ENCODE peak calls at places on chromosomes 13 and 19, in six cellular contexts. One of them, this sample, is unnamed.

GRCh38 chr13:94328336-94329041 is 151.0 kb downstream of the DCT start:
- DNase-seq in lower leg skin: no peak
- DNase-seq in GM12891: no peak
- DNase-seq in heart left ventricle: no peak
- DNase-seq in HCT116: no peak
- DNase-seq in Peyer's patch: no peak
- DNase-seq in this sample: no peak

GRCh38 chr13:114127473-114128347 is 4.7 kb downstream of the RASA3 start:
- DNase-seq in lower leg skin: no peak
- DNase-seq in GM12891: no peak
- DNase-seq in heart left ventricle: no peak
- DNase-seq in HCT116: no peak
- DNase-seq in Peyer's patch: no peak
- DNase-seq in this sample: no peak

GRCh38 chr19:45331411-45331810 is 8.7 kb upstream of the CKM start:
- DNase-seq in lower leg skin: no peak
- DNase-seq in GM12891: no peak
- DNase-seq in heart left ventricle: no peak
- DNase-seq in HCT116: no peak
- DNase-seq in Peyer's patch: no peak
- DNase-seq in this sample: no peak

GRCh38 chr13:30204564-30204963 is 102.8 kb downstream of the KATNAL1 start:
- DNase-seq in lower leg skin: no peak
- DNase-seq in GM12891: no peak
- DNase-seq in heart left ventricle: no peak
- DNase-seq in HCT116: no peak
- DNase-seq in Peyer's patch: no peak
- DNase-seq in this sample: no peak

GRCh38 chr19:16442386-16443276 is 29.1 kb downstream of the EPS15L1 start:
- DNase-seq in lower leg skin: no peak
- DNase-seq in GM12891: no peak
- DNase-seq in heart left ventricle: no peak
- DNase-seq in HCT116: no peak
- DNase-seq in Peyer's patch: no peak
- DNase-seq in this sample: no peak

GRCh38 chr13:49452725-49453457 is 8.8 kb downstream of the SETDB2 start:
- DNase-seq in lower leg skin: no peak
- DNase-seq in GM12891: no peak
- DNase-seq in heart left ventricle: no peak
- DNase-seq in HCT116: no peak
- DNase-seq in Peyer's patch: no peak
- DNase-seq in this sample: no peak

GRCh38 chr19:12052057-12052570 is 647 bp downstream of the ZNF878 start:
- DNase-seq in lower leg skin: peak; percentile 48
- DNase-seq in GM12891: no peak
- DNase-seq in heart left ventricle: no peak
- DNase-seq in HCT116: no peak
- DNase-seq in Peyer's patch: no peak
- DNase-seq in this sample: no peak

GRCh38 chr13:28100149-28101121 is at the start of gene FLT3:
- DNase-seq in lower leg skin: peak; percentile 85
- DNase-seq in GM12891: peak; percentile 56
- DNase-seq in heart left ventricle: peak; percentile 67
- DNase-seq in HCT116: peak; percentile 51
- DNase-seq in Peyer's patch: peak; percentile 76
- DNase-seq in this sample: peak; percentile 29

GRCh38 chr13:70253411-70253810 is 145.2 kb upstream of the KLHL1 start:
- DNase-seq in lower leg skin: no peak
- DNase-seq in GM12891: no peak
- DNase-seq in heart left ventricle: no peak
- DNase-seq in HCT116: no peak
- DNase-seq in Peyer's patch: no peak
- DNase-seq in this sample: no peak

GRCh38 chr13:35923347-35923746 is 207.8 kb downstream of the DCLK1 start:
- DNase-seq in lower leg skin: peak; percentile 62
- DNase-seq in GM12891: no peak
- DNase-seq in heart left ventricle: no peak
- DNase-seq in HCT116: peak; percentile 16
- DNase-seq in Peyer's patch: no peak
- DNase-seq in this sample: no peak

GRCh38 chr13:51453308-51453958 is 597 bp upstream of the INTS6 start:
- DNase-seq in lower leg skin: peak; percentile 96
- DNase-seq in GM12891: peak; percentile 58
- DNase-seq in heart left ventricle: peak; percentile 92
- DNase-seq in HCT116: no peak
- DNase-seq in Peyer's patch: peak; percentile 80
- DNase-seq in this sample: no peak

GRCh38 chr13:21733475-21734311 is 62.8 kb downstream of the FGF9 start:
- DNase-seq in lower leg skin: no peak
- DNase-seq in GM12891: no peak
- DNase-seq in heart left ventricle: no peak
- DNase-seq in HCT116: no peak
- DNase-seq in Peyer's patch: no peak
- DNase-seq in this sample: no peak

GRCh38 chr19:6947745-6948144 is 60.4 kb downstream of the ADGRE1 start:
- DNase-seq in lower leg skin: no peak
- DNase-seq in GM12891: peak; percentile 32
- DNase-seq in heart left ventricle: no peak
- DNase-seq in HCT116: peak; percentile 23
- DNase-seq in Peyer's patch: no peak
- DNase-seq in this sample: no peak

GRCh38 chr13:46565808-46566750 is 13.1 kb downstream of the LRCH1 start:
- DNase-seq in lower leg skin: no peak
- DNase-seq in GM12891: no peak
- DNase-seq in heart left ventricle: no peak
- DNase-seq in HCT116: no peak
- DNase-seq in Peyer's patch: no peak
- DNase-seq in this sample: no peak

GRCh38 chr19:46015080-46015960 is 7.5 kb downstream of the PGLYRP1 start:
- DNase-seq in lower leg skin: peak; percentile 94
- DNase-seq in GM12891: peak; percentile 62
- DNase-seq in heart left ventricle: peak; percentile 84
- DNase-seq in HCT116: no peak
- DNase-seq in Peyer's patch: peak; percentile 64
- DNase-seq in this sample: peak; percentile 74

GRCh38 chr19:9939301-9939913 is 3.1 kb upstream of the OLFM2 start:
- DNase-seq in lower leg skin: no peak
- DNase-seq in GM12891: no peak
- DNase-seq in heart left ventricle: no peak
- DNase-seq in HCT116: no peak
- DNase-seq in Peyer's patch: no peak
- DNase-seq in this sample: no peak

GRCh38 chr19:29618871-29619270 is 12.8 kb downstream of the POP4 start:
- DNase-seq in lower leg skin: no peak
- DNase-seq in GM12891: no peak
- DNase-seq in heart left ventricle: no peak
- DNase-seq in HCT116: no peak
- DNase-seq in Peyer's patch: no peak
- DNase-seq in this sample: no peak

GRCh38 chr13:20186771-20187170 is 6.0 kb downstream of the GJB2 start:
- DNase-seq in lower leg skin: no peak
- DNase-seq in GM12891: no peak
- DNase-seq in heart left ventricle: no peak
- DNase-seq in HCT116: no peak
- DNase-seq in Peyer's patch: no peak
- DNase-seq in this sample: no peak

GRCh38 chr13:47499358-47500150 is 501.5 kb downstream of the SUCLA2 start:
- DNase-seq in lower leg skin: no peak
- DNase-seq in GM12891: no peak
- DNase-seq in heart left ventricle: no peak
- DNase-seq in HCT116: no peak
- DNase-seq in Peyer's patch: no peak
- DNase-seq in this sample: no peak

GRCh38 chr13:53382008-53382407 is 353.4 kb downstream of the OLFM4 start:
- DNase-seq in lower leg skin: no peak
- DNase-seq in GM12891: no peak
- DNase-seq in heart left ventricle: no peak
- DNase-seq in HCT116: no peak
- DNase-seq in Peyer's patch: no peak
- DNase-seq in this sample: no peak

GRCh38 chr13:73417012-73417615 is 358.3 kb downstream of the KLF5 start:
- DNase-seq in lower leg skin: no peak
- DNase-seq in GM12891: no peak
- DNase-seq in heart left ventricle: no peak
- DNase-seq in HCT116: peak; percentile 46
- DNase-seq in Peyer's patch: no peak
- DNase-seq in this sample: no peak

GRCh38 chr19:19597809-19598306 is 20.6 kb downstream of the PBX4 start:
- DNase-seq in lower leg skin: no peak
- DNase-seq in GM12891: no peak
- DNase-seq in heart left ventricle: no peak
- DNase-seq in HCT116: no peak
- DNase-seq in Peyer's patch: peak; percentile 54
- DNase-seq in this sample: no peak

GRCh38 chr13:33615436-33615835 is 202.5 kb upstream of the RFC3 start:
- DNase-seq in lower leg skin: no peak
- DNase-seq in GM12891: no peak
- DNase-seq in heart left ventricle: no peak
- DNase-seq in HCT116: no peak
- DNase-seq in Peyer's patch: no peak
- DNase-seq in this sample: no peak

DNA sequence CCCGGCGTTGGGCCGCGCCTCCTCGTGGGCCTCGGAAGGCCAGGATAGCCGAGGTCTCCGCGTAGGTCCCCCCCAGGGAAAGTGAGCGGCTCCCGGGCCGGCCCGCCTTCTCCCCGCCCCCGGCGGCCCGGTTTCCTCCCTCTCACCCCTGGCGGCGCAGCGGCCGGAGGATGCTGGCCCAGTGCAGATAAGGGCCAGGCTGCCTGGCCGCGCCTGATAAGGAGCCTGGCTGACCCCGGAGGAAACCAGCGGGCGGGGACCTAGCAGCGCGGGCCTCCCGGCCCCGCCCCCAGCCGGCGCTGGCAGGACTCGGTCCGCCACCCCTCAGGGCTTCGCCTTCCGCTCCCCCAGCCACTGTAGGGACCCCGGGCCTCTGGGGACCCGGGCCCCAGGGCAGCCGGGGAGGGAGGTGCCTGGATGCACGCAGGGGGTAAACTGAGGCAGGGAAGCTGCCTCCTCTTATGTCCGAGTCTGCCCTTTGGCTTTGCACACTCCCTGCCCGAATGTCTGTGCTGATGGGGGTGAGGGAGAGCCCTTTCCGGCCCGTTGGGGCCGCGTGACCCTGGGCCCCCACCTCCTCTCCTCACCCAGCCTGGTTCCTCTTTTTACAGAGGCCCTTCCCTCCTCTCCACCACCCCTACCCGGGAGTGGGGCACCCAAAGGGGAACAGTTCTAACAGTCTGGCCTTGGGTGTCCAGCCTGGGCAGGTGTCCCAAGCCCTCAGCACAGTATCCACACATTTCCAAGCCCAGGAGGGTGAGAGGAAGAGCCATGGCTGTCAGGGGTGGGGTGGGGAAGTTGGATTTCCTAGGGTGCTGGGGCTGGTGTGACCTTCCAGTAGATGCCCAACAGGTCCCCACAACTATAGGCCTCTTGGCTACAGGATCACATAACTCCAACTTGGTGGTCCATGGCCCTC is at the start of gene LYL1:
- DNase-seq in lower leg skin: peak; percentile 96
- DNase-seq in GM12891: no peak
- DNase-seq in heart left ventricle: peak; percentile 95
- DNase-seq in HCT116: no peak
- DNase-seq in Peyer's patch: peak; percentile 84
- DNase-seq in this sample: peak; percentile 84
- TF ChIP-seq POLR2A in lower leg skin: no peak
- TF ChIP-seq POLR2A in GM12891: no peak
- TF ChIP-seq POLR2A in heart left ventricle: peak; percentile 61
- TF ChIP-seq POLR2A in HCT116: no peak
- TF ChIP-seq POLR2A in Peyer's patch: no peak
- TF ChIP-seq POLR2A in this sample: peak; percentile 18

GRCh38 chr19:39412867-39413268 is 399 bp downstream of the PLEKHG2 start:
- DNase-seq in lower leg skin: peak; percentile 93
- DNase-seq in GM12891: no peak
- DNase-seq in heart left ventricle: no peak
- DNase-seq in HCT116: no peak
- DNase-seq in Peyer's patch: peak; percentile 47
- DNase-seq in this sample: no peak

GRCh38 chr19:39412100-39412866 is at the start of gene PLEKHG2:
- DNase-seq in lower leg skin: peak; percentile 100
- DNase-seq in GM12891: peak; percentile 96
- DNase-seq in heart left ventricle: peak; percentile 97
- DNase-seq in HCT116: peak; percentile 98
- DNase-seq in Peyer's patch: peak; percentile 97
- DNase-seq in this sample: peak; percentile 96

GRCh38 chr19:39411832-39412099 is 703 bp upstream of the PLEKHG2 start:
- DNase-seq in lower leg skin: peak; percentile 98
- DNase-seq in GM12891: no peak
- DNase-seq in heart left ventricle: peak; percentile 92
- DNase-seq in HCT116: peak; percentile 84
- DNase-seq in Peyer's patch: peak; percentile 96
- DNase-seq in this sample: peak; percentile 87

GRCh38 chr19:39413903-39414608 is 1.6 kb downstream of the PLEKHG2 start:
- DNase-seq in lower leg skin: peak; percentile 92
- DNase-seq in GM12891: no peak
- DNase-seq in heart left ventricle: no peak
- DNase-seq in HCT116: no peak
- DNase-seq in Peyer's patch: no peak
- DNase-seq in this sample: peak; percentile 54

GRCh38 chr19:39413269-39413902 is 917 bp downstream of the PLEKHG2 start:
- DNase-seq in lower leg skin: peak; percentile 95
- DNase-seq in GM12891: peak; percentile 66
- DNase-seq in heart left ventricle: peak; percentile 91
- DNase-seq in HCT116: no peak
- DNase-seq in Peyer's patch: peak; percentile 49
- DNase-seq in this sample: peak; percentile 71
- TF ChIP-seq POLR2A in lower leg skin: no peak
- TF ChIP-seq POLR2A in GM12891: no peak
- TF ChIP-seq POLR2A in heart left ventricle: no peak
- TF ChIP-seq POLR2A in HCT116: no peak
- TF ChIP-seq POLR2A in Peyer's patch: no peak
- TF ChIP-seq POLR2A in this sample: no peak

DNA sequence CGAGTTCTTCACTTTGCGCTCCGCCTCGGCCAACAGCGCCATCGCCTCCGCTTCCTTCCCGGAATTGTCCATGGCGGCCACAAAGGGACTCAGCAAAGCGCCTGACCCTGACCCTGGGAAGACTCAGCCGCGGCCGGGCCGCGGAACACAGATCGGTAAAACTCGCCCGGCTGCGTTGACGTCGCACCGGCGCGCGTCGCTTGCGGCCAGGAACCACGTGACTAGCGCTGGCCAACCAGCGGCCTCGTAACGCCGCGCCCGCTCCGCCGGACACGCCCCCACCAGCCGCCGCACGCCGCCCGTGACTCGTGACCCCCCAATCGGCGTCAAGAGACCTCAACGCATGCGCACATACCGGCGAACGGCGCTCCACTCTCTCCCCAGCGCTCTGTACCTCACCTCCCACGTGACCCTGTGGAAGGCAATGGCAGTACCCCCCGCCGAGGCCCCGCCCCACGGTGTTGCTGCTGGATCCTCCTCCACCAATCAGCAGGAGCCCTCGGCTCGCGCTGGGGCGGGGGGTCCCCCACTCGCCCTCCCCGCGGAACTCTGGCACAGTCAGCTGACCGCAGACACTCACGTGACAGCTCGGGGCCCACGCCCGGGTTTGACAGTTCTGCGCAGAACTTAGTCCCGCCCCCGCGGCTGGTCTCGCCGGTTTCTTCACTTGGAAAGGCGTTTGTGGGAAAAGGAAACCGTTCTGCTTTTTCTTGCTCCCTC is at the start of gene NAPA:
- DNase-seq in lower leg skin: peak; percentile 100
- DNase-seq in GM12891: peak; percentile 97
- DNase-seq in heart left ventricle: peak; percentile 100
- DNase-seq in HCT116: peak; percentile 99
- DNase-seq in Peyer's patch: peak; percentile 100
- DNase-seq in this sample: peak; percentile 100
- TF ChIP-seq POLR2A in lower leg skin: peak; percentile 89
- TF ChIP-seq POLR2A in GM12891: peak; percentile 90
- TF ChIP-seq POLR2A in heart left ventricle: peak; percentile 90
- TF ChIP-seq POLR2A in HCT116: no peak
- TF ChIP-seq POLR2A in Peyer's patch: peak; percentile 93
- TF ChIP-seq POLR2A in this sample: peak; percentile 97

GRCh38 chr19:38930776-38931761 is at the start of gene MRPS12:
- DNase-seq in lower leg skin: peak; percentile 100
- DNase-seq in GM12891: peak; percentile 96
- DNase-seq in heart left ventricle: peak; percentile 98
- DNase-seq in HCT116: peak; percentile 99
- DNase-seq in Peyer's patch: peak; percentile 99
- DNase-seq in this sample: peak; percentile 98
- TF ChIP-seq POLR2A in lower leg skin: no peak
- TF ChIP-seq POLR2A in GM12891: peak; percentile 92
- TF ChIP-seq POLR2A in heart left ventricle: peak; percentile 58
- TF ChIP-seq POLR2A in HCT116: peak; percentile 77
- TF ChIP-seq POLR2A in Peyer's patch: peak; percentile 37
- TF ChIP-seq POLR2A in this sample: peak; percentile 64

This sample was measured in right lobe of liver.